ENCODE peak calls at places on chromosomes 6 and 20, in seven cellular contexts. T is CD8-positive, alpha-beta memory T cell; X is stimulated activated CD8-positive, alpha-beta memory T cell treated with anti-CD3 and anti-CD28 coated beads, Interleukin-15, amount 100 ng/mL, for 4 hours; E is GM20000; A is effector memory CD4-positive, alpha-beta T cell; Q is aorta; V is astrocyte of the spinal cord. F is an unnamed sample.

GRCh38 chr6:157223021-157223430 is 100.3 kb downstream of the TMEM242 start:
- DNase-seq in T (no peak), X (no peak), E (peak; percentile 57), A (no peak), Q (no peak), V (no peak), F (no peak)

GRCh38 chr20:18743665-18744440 is 69.7 kb upstream of the SCP2D1 start:
- DNase-seq in T (no peak), X (no peak), E (no peak), A (no peak), Q (no peak), V (no peak), F (no peak)

GRCh38 chr6:170111816-170112582 is 178.9 kb downstream of the DLL1 start:
- DNase-seq in T (no peak), X (no peak), E (no peak), A (no peak), Q (peak; percentile 17), V (no peak), F (no peak)

GRCh38 chr6:119345114-119345513 is 4.4 kb downstream of the MAN1A1 start:
- DNase-seq in T (no peak), X (no peak), E (no peak), A (no peak), Q (no peak), V (no peak), F (no peak)

GRCh38 chr6:144447487-144447886 is 162.4 kb downstream of the UTRN start:
- DNase-seq in T (no peak), X (no peak), E (no peak), A (no peak), Q (no peak), V (peak; percentile 8), F (no peak)

GRCh38 chr6:2542858-2543218 is 207.9 kb downstream of the MYLK4 start:
- DNase-seq in T (peak; percentile 48), X (no peak), E (no peak), A (peak; percentile 6), Q (no peak), V (peak; percentile 88), F (no peak)

GRCh38 chr6:1088441-1089001 is 223.4 kb upstream of the FOXQ1 start:
- DNase-seq in T (no peak), X (no peak), E (no peak), A (no peak), Q (no peak), V (no peak), F (no peak)

GRCh38 chr6:53503060-53503459 is 41.8 kb downstream of the GCLC start:
- DNase-seq in T (no peak), X (no peak), E (no peak), A (no peak), Q (no peak), V (no peak), F (no peak)

GRCh38 chr6:139751179-139751578 is 376.7 kb upstream of the CITED2 start:
- DNase-seq in T (no peak), X (no peak), E (no peak), A (no peak), Q (no peak), V (peak; percentile 84), F (no peak)